ENCODE peak calls at places on chromosomes 7 and 10, in seven cellular contexts. W is mammary epithelial cell, T is HCT116, O is adipocyte, X is pancreas, U is OCI-LY7, P is suprapubic skin. M is an unnamed sample. For H3K4me1, the result is how much of the 10 kb centered on the place peaks cover.

GRCh38 chr7:3589756-3590155 is 288.7 kb downstream of the SDK1 start:
- DNase-seq in W (peak), T (no peak), O (no peak), X (no peak), U (no peak), P (no peak), M (no peak)

GRCh38 chr10:51657481-51657880 is 41.9 kb downstream of the CSTF2T start:
- DNase-seq in W (no peak), T (no peak), O (no peak), X (no peak), U (no peak), P (no peak), M (no peak)

GRCh38 chr10:128165536-128165935 is 39.3 kb upstream of the MKI67 start:
- DNase-seq in W (no peak), T (no peak), O (no peak), X (no peak), U (no peak), P (no peak), M (no peak)

GRCh38 chr10:11741608-11742007 is 574 bp upstream of the ECHDC3 start:
- DNase-seq in W (no peak), T (no peak), O (no peak), X (no peak), U (no peak), P (no peak), M (no peak)

GRCh38 chr10:4201866-4202825 is 417.1 kb upstream of the KLF6 start:
- DNase-seq in W (no peak), T (no peak), O (no peak), X (no peak), U (no peak), P (no peak), M (no peak)

GRCh38 chr7:36408589-36408988 is 18.9 kb downstream of the ANLN start:
- DNase-seq in W (no peak), T (no peak), O (no peak), X (no peak), U (no peak), P (no peak), M (no peak)

GRCh38 chr7:81277691-81278090 is 358.8 kb upstream of the SEMA3C start:
- DNase-seq in W (no peak), T (no peak), O (no peak), X (no peak), U (no peak), P (no peak), M (no peak)

GRCh38 chr10:70887804-70888800 is at the start of gene PCBD1:
- DNase-seq in W (peak), T (peak), O (peak), X (peak), U (peak), P (peak), M (no peak)

GRCh38 chr7:76234282-76234584 is 32.5 kb downstream of the SRRM3 start:
- DNase-seq in W (no peak), T (no peak), O (no peak), X (no peak), U (no peak), P (no peak), M (no peak)

GRCh38 chr10:78572565-78572964 is 496.2 kb upstream of the ZMIZ1 start:
- DNase-seq in W (no peak), T (no peak), O (peak), X (no peak), U (no peak), P (peak), M (no peak)

DNA sequence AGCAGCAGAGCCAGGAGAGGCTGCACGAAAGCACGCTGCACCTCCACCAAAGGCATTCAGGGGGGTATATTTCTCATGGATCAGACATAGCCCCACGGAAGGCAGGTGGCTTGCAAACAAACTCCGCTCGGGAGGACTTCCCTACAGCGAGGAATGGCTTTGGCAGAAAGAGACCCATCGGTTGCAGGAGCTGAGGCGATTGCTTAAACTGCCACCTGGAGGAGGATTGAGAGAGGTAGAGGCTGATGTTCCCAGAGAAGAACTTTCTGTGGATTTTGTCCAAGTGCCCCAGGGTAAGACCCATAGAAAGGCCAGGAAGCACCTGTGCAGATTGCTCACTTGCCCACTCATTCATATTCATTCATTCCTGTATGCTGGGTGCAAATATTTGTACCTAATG is 89.1 kb downstream of the NEUROD6 start:
- DNase-seq in W (peak), T (no peak), O (no peak), X (no peak), U (no peak), P (no peak), M (no peak)
- H3K4me1 ChIP-seq in W (under half), T (under half), O (under half), X (under half), U (under half), P (under half), M (under half)

GRCh38 chr7:69811682-69812344 is 213.5 kb downstream of the AUTS2 start:
- DNase-seq in W (no peak), T (no peak), O (peak), X (no peak), U (no peak), P (no peak), M (no peak)

GRCh38 chr7:69817096-69817495 is 218.8 kb downstream of the AUTS2 start:
- DNase-seq in W (no peak), T (no peak), O (peak), X (no peak), U (no peak), P (no peak), M (no peak)

GRCh38 chr7:69813637-69814240 is 215.5 kb downstream of the AUTS2 start:
- DNase-seq in W (no peak), T (no peak), O (peak), X (no peak), U (no peak), P (no peak), M (no peak)

GRCh38 chr7:69814421-69814962 is 216.2 kb downstream of the AUTS2 start:
- DNase-seq in W (no peak), T (no peak), O (peak), X (no peak), U (no peak), P (no peak), M (peak)

DNA sequence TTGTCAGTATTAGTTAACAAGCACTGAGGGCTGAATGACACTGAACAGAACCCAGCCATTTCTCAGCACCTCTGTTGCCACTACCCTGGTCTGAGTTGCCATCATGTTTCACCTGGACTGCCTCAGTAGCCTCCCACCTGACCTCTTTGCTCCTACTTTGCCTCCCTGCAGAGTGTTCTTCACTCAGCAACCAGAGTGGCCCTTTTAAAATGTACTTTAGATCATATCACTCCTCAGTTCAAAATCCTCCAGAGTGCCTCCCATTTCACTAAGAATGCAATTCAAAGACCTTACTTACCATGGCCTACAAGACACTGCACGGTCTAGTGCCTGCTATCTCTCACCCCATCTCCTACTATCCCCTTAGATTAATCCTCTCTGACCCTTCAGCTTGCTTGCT is 214.5 kb downstream of the AUTS2 start:
- DNase-seq in W (no peak), T (no peak), O (no peak), X (no peak), U (no peak), P (no peak), M (no peak)
- H3K4me1 ChIP-seq in W (under half), T (under half), O (under half), X (under half), U (under half), P (under half), M (under half)

DNA sequence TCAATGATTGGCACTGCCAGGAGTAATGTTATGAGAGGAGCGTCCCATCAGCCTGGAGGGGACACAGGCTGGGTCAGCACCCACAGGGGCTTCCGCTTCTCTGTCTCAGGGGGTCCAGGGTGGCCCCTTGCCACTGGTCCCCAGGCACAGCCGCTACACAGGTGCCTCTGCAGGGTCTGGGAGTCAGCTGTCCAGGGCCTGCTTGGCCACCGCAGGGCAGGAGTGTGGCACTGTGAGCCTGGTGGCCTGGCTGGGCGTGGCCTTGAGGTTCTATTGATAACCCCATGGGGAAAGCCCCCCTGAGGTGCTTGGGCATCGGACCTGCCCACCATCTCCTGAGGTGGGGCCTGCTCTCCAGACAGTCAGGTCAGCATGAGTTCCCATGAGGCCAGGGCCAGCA is 136.6 kb downstream of the LHPP start:
- DNase-seq in W (no peak), T (no peak), O (no peak), X (peak), U (no peak), P (no peak), M (no peak)
- H3K4me1 ChIP-seq in W (under half), T (under half), O (under half), X (under half), U (half or more), P (under half), M (under half)

DNA sequence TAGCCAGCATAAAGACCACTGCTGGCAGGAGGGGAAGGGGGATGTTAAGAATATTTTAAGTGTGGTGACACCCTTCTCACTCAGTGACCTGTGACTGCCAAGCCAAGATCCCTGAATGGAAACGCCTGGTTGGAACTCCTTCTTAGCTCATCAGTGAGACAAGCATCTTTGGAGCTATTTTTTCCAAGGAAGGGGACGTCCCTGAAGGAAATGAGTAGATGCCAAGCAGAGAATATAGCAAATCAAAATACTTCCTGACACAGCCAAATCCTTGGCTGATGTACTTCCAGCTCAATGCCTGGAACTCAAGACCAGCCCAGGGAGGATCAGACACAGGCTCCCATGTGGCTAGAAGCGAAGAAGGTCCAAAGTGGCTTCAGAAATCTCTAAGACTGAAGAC is 82.2 kb downstream of the SORBS1 start:
- DNase-seq in W (no peak), T (no peak), O (no peak), X (no peak), U (no peak), P (peak), M (no peak)
- H3K4me1 ChIP-seq in W (under half), T (under half), O (half or more), X (under half), U (under half), P (under half), M (under half)

GRCh38 chr7:121394709-121395140 is 1.4 kb downstream of the FAM3C start:
- DNase-seq in W (no peak), T (no peak), O (no peak), X (no peak), U (no peak), P (no peak), M (no peak)
- H3K4me1 ChIP-seq in W (under half), T (half or more), O (under half), X (under half), U (under half), P (under half), M (under half)

GRCh38 chr10:75508814-75509306 is 77.4 kb downstream of the LRMDA start:
- DNase-seq in W (no peak), T (no peak), O (no peak), X (no peak), U (no peak), P (no peak), M (no peak)
- H3K4me1 ChIP-seq in W (under half), T (under half), O (under half), X (under half), U (under half), P (under half), M (under half)

M was measured in NT2/D1.